ENCODE peak calls at places on chromosome 3, in five cellular contexts. C is GM12864, D is left ventricle myocardium inferior, Q is breast epithelium, F is Caco-2. S is an unnamed sample.

GRCh38 chr3:32120480-32120879 is 14.1 kb downstream of the GPD1L start:
- DNase-seq in C (no peak), D (no peak), Q (no peak), F (no peak), S (no peak)

GRCh38 chr3:134904796-134905646 is 110.0 kb downstream of the EPHB1 start:
- DNase-seq in C (no peak), D (no peak), Q (no peak), F (no peak), S (no peak)

GRCh38 chr3:139935071-139935865 is at the start of gene CLSTN2:
- DNase-seq in C (no peak), D (peak; percentile 79), Q (peak; percentile 72), F (peak; percentile 81), S (peak; percentile 87)

GRCh38 chr3:129599073-129599472 is 7.4 kb downstream of the PLXND1 start:
- DNase-seq in C (no peak), D (no peak), Q (no peak), F (no peak), S (no peak)

GRCh38 chr3:13125092-13126015 is 52.1 kb upstream of the IQSEC1 start:
- DNase-seq in C (no peak), D (no peak), Q (no peak), F (no peak), S (peak; percentile 29)

GRCh38 chr3:108035751-108036150 is 55.1 kb downstream of the CD47 start:
- DNase-seq in C (no peak), D (no peak), Q (no peak), F (no peak), S (no peak)

GRCh38 chr3:65785065-65785645 is 253.6 kb downstream of the MAGI1 start:
- DNase-seq in C (peak; percentile 15), D (no peak), Q (no peak), F (peak; percentile 46), S (no peak)

GRCh38 chr3:178645503-178645902 is 109.3 kb downstream of the KCNMB2 start:
- DNase-seq in C (no peak), D (no peak), Q (no peak), F (no peak), S (no peak)

GRCh38 chr3:44861412-44862220 is at the start of gene TMEM42:
- DNase-seq in C (peak; percentile 64), D (peak; percentile 91), Q (peak; percentile 80), F (peak; percentile 91), S (peak; percentile 97)

GRCh38 chr3:189169728-189170127 is 2.0 kb upstream of the TPRG1 start:
- DNase-seq in C (no peak), D (no peak), Q (no peak), F (no peak), S (no peak)

GRCh38 chr3:99625643-99626414 is 12.6 kb upstream of the COL8A1 start:
- DNase-seq in C (no peak), D (no peak), Q (no peak), F (no peak), S (no peak)

GRCh38 chr3:151052329-151052728 is 33.1 kb upstream of the MED12L start:
- DNase-seq in C (no peak), D (no peak), Q (no peak), F (no peak), S (no peak)

GRCh38 chr3:162183440-162183839 is 686.8 kb downstream of the OTOL1 start:
- DNase-seq in C (no peak), D (no peak), Q (no peak), F (no peak), S (no peak)

GRCh38 chr3:42741796-42742195 is 31.3 kb downstream of the CCDC13 start:
- DNase-seq in C (no peak), D (no peak), Q (no peak), F (no peak), S (no peak)

GRCh38 chr3:124845406-124845805 is 41.8 kb downstream of the ITGB5 start:
- DNase-seq in C (no peak), D (peak; percentile 39), Q (no peak), F (no peak), S (peak; percentile 74)

GRCh38 chr3:142087676-142088075 is 61.7 kb downstream of the TFDP2 start:
- DNase-seq in C (no peak), D (no peak), Q (no peak), F (no peak), S (no peak)

GRCh38 chr3:118067439-118067838 is 967.2 kb downstream of the IGSF11 start:
- DNase-seq in C (no peak), D (no peak), Q (no peak), F (no peak), S (no peak)

GRCh38 chr3:193590088-193590856 is 2.7 kb upstream of the OPA1 start:
- DNase-seq in C (no peak), D (no peak), Q (no peak), F (no peak), S (no peak)

GRCh38 chr3:177479630-177480029 is 282.3 kb upstream of the TBL1XR1 start:
- DNase-seq in C (no peak), D (no peak), Q (no peak), F (no peak), S (no peak)

GRCh38 chr3:27166888-27167287 is 202.3 kb downstream of the NEK10 start:
- DNase-seq in C (no peak), D (no peak), Q (no peak), F (no peak), S (no peak)

GRCh38 chr3:101950510-101950909 is 101.2 kb downstream of the NFKBIZ start:
- DNase-seq in C (no peak), D (no peak), Q (no peak), F (no peak), S (no peak)

GRCh38 chr3:124266517-124266916 is 274.6 kb upstream of the ROPN1 start:
- DNase-seq in C (no peak), D (no peak), Q (no peak), F (no peak), S (no peak)

GRCh38 chr3:189790658-189791057 is 159.5 kb downstream of the TP63 start:
- DNase-seq in C (no peak), D (no peak), Q (no peak), F (peak; percentile 14), S (no peak)

GRCh38 chr3:99640214-99640851 is 1.9 kb downstream of the COL8A1 start:
- DNase-seq in C (no peak), D (no peak), Q (no peak), F (no peak), S (no peak)

GRCh38 chr3:70822777-70823176 is 510.3 kb upstream of the MDFIC2 start:
- DNase-seq in C (no peak), D (no peak), Q (no peak), F (no peak), S (no peak)

GRCh38 chr3:57855281-57855680 is 99.2 kb downstream of the SLMAP start:
- DNase-seq in C (no peak), D (no peak), Q (no peak), F (no peak), S (no peak)

GRCh38 chr3:14234197-14235002 is 55.8 kb downstream of the LSM3 start:
- DNase-seq in C (no peak), D (no peak), Q (no peak), F (no peak), S (peak; percentile 74)

GRCh38 chr3:136194409-136195257 is 1.5 kb downstream of the MSL2 start:
- DNase-seq in C (no peak), D (peak; percentile 36), Q (no peak), F (peak; percentile 24), S (no peak)

GRCh38 chr3:177470200-177470941 is 273.1 kb upstream of the TBL1XR1 start:
- DNase-seq in C (no peak), D (no peak), Q (no peak), F (no peak), S (no peak)

GRCh38 chr3:11558002-11558401 is 85.7 kb downstream of the VGLL4 start:
- DNase-seq in C (no peak), D (peak; percentile 9), Q (peak; percentile 27), F (no peak), S (peak; percentile 48)

DNA sequence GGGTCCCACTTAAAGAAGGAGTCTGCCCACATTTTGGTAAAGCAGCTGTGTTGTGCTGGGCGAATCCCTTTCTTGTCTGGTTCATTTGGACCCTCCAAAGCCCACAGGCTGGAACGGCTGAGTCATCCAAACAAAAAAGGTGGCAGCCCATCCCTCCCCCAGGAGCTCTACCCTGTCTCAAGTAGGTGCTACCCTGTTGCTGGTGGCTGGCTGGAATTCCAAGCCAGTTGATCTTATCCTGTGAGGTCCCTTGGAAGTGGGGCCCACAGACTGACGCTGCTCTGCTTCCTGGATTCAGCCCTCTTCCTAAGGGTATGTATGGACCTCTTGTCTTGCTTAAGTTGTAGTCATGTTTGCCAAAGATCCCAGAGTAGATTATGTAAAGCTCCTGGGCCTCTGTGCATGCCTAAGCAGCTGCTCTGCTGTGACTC is 44.5 kb downstream of the CCR1 start:
- DNase-seq in C (no peak), D (no peak), Q (no peak), F (peak; percentile 88), S (no peak)
- H3K4me3 ChIP-seq in C (no peak overlapping the region), D (no peak overlapping the region), Q (no peak overlapping the region), F (peak overlapping the region; percentile 3), S (no peak overlapping the region)

GRCh38 chr3:104632521-104632920 is 734.2 kb upstream of the ALCAM start:
- DNase-seq in C (no peak), D (no peak), Q (no peak), F (no peak), S (no peak)

GRCh38 chr3:104628185-104628789 is 738.4 kb upstream of the ALCAM start:
- DNase-seq in C (no peak), D (no peak), Q (no peak), F (peak; percentile 21), S (no peak)

GRCh38 chr3:104631254-104631653 is 735.5 kb upstream of the ALCAM start:
- DNase-seq in C (no peak), D (no peak), Q (no peak), F (no peak), S (no peak)

GRCh38 chr3:104632947-104633346 is 733.8 kb upstream of the ALCAM start:
- DNase-seq in C (no peak), D (no peak), Q (no peak), F (no peak), S (no peak)

DNA sequence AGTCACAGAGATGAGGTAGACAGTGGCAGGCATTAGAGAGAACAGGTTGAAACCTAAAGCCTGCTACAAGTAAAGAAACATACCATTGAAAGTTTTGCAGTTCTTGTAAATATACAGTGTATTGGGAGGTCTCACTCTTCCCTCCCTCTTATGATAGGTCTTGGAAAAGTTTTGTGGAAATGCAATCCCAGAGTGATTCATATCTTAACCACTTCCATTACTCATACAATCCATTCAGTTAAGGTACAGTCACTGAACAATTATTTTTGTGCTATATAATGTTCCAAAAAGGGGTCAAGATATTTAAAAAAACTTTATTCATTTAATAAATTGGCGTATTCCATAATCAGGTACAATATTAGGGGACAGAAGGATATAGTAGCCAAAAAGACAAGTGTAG is 737.7 kb upstream of the ALCAM start:
- DNase-seq in C (no peak), D (no peak), Q (no peak), F (no peak), S (no peak)
- H3K4me3 ChIP-seq in C (no peak overlapping the region), D (no peak overlapping the region), Q (no peak overlapping the region), F (no peak overlapping the region), S (no peak overlapping the region)

DNA sequence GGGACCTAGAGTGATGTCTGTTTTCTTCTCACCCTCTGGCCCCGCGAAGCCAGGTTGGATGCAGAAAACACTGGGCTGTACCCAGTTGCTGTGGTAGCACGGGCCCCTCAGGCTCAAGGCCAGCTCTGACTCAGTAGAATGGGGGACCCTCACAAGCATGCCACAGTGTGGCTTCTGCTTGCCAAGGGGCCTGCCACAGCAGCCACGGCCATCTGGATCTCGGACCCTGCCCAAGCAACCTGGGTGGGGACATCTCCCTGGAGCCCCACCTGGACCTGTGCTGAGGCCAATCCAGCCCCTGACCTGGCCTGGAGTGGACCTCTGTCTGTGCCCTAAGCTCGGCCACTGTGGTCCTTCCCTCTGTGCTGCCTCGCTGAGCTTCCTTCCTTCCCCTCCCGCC is 59.0 kb downstream of the MGLL start:
- DNase-seq in C (no peak), D (no peak), Q (no peak), F (no peak), S (no peak)
- H3K4me3 ChIP-seq in C (no peak overlapping the region), D (no peak overlapping the region), Q (no peak overlapping the region), F (no peak overlapping the region), S (no peak overlapping the region)

GRCh38 chr3:63937661-63938651 is 25.8 kb upstream of the SCAANT1 start:
- DNase-seq in C (peak; percentile 65), D (no peak), Q (no peak), F (peak; percentile 50), S (no peak)
- H3K4me3 ChIP-seq in C (no peak overlapping the region), D (no peak overlapping the region), Q (no peak overlapping the region), F (no peak overlapping the region), S (no peak overlapping the region)

S was measured in right cardiac atrium.